ENCODE peak calls at places on chromosomes 3 and 15, in eight cellular contexts. H, F, K, D, N, I, V and P are unnamed samples.

GRCh38 chr3:37458162-37458895 is 283.9 kb upstream of the LRRFIP2 start:
- DNase-seq in F (no peak), H (peak), I (no peak), K (no peak), V (peak), D (no peak), N (no peak), P (no peak)

GRCh38 chr3:173737167-173737808 is 339.7 kb downstream of the NLGN1 start:
- DNase-seq in F (no peak), V (no peak), H (no peak), K (no peak), N (no peak), D (no peak), I (no peak), P (no peak)

GRCh38 chr15:77821188-77821958 is 188.7 kb upstream of the LINGO1 start:
- DNase-seq in I (peak), V (peak), F (peak), H (peak), D (peak), N (peak), K (peak), P (peak)

GRCh38 chr3:69786854-69787253 is 47.6 kb downstream of the MITF start:
- DNase-seq in D (no peak), K (no peak), H (no peak), F (no peak), I (no peak), V (no peak), N (no peak), P (no peak)

GRCh38 chr3:197428117-197428761 is 127.5 kb downstream of the BDH1 start:
- DNase-seq in I (no peak), H (no peak), V (no peak), F (peak), K (no peak), N (peak), D (peak), P (no peak)

GRCh38 chr3:54831091-54831490 is 96.8 kb downstream of the LRTM1 start:
- DNase-seq in D (no peak), H (no peak), I (no peak), N (no peak), F (no peak), K (no peak), V (no peak), P (no peak)

GRCh38 chr15:94792166-94792565 is 560.8 kb downstream of the MCTP2 start:
- DNase-seq in V (no peak), I (no peak), N (no peak), H (no peak), K (no peak), D (no peak), F (no peak), P (no peak)

GRCh38 chr3:99711361-99711760 is 73.0 kb downstream of the COL8A1 start:
- DNase-seq in H (no peak), I (no peak), V (no peak), K (no peak), D (no peak), N (no peak), F (no peak), P (no peak)

GRCh38 chr15:90953947-90954711 is 555 bp upstream of the RCCD1 start:
- DNase-seq in I (no peak), K (no peak), H (no peak), N (no peak), V (no peak), F (no peak), D (no peak), P (no peak)

GRCh38 chr15:98943609-98944111 is 63.9 kb downstream of the PGPEP1L start:
- DNase-seq in K (no peak), N (no peak), V (peak), D (no peak), F (no peak), H (no peak), I (no peak), P (no peak)

GRCh38 chr15:36495464-36495863 is 84.0 kb upstream of the CDIN1 start:
- DNase-seq in H (no peak), D (no peak), K (no peak), I (no peak), F (no peak), V (no peak), N (no peak), P (no peak)

GRCh38 chr3:80550154-80550553 is 782.4 kb upstream of the ROBO1 start:
- DNase-seq in K (no peak), I (no peak), V (no peak), F (no peak), D (peak), H (no peak), N (no peak), P (no peak)

GRCh38 chr3:101816215-101817149 is 32.8 kb upstream of the NFKBIZ start:
- DNase-seq in K (no peak), D (no peak), V (no peak), I (no peak), N (no peak), H (no peak), F (no peak), P (no peak)

GRCh38 chr3:114128826-114129225 is 50.0 kb downstream of the DRD3 start:
- DNase-seq in H (no peak), K (no peak), F (no peak), D (no peak), N (no peak), I (no peak), V (no peak), P (no peak)

GRCh38 chr3:128483657-128484403 is 9.2 kb downstream of the GATA2 start:
- DNase-seq in F (no peak), V (no peak), K (no peak), N (no peak), D (no peak), H (no peak), I (no peak), P (no peak)

GRCh38 chr3:46709721-46710120 is 7.9 kb downstream of the PRSS50 start:
- DNase-seq in K (no peak), D (no peak), V (peak), I (no peak), H (no peak), F (no peak), N (no peak), P (peak)

GRCh38 chr3:46708401-46709146 is 7.4 kb downstream of the TMIE start:
- DNase-seq in I (no peak), K (no peak), F (no peak), V (peak), D (no peak), H (no peak), N (no peak), P (peak)

GRCh38 chr3:46710229-46710628 is 7.4 kb downstream of the PRSS50 start:
- DNase-seq in V (no peak), H (no peak), D (no peak), I (no peak), K (no peak), N (no peak), F (no peak), P (peak)

GRCh38 chr3:46710671-46711295 is 6.9 kb downstream of the PRSS50 start:
- DNase-seq in D (no peak), I (no peak), K (no peak), H (no peak), F (no peak), N (no peak), V (peak), P (no peak)

GRCh38 chr3:46709147-46709654 is 8.0 kb downstream of the TMIE start:
- DNase-seq in D (no peak), H (no peak), N (no peak), V (no peak), K (no peak), F (no peak), I (no peak), P (no peak)
- H3K27ac ChIP-seq in D (no peak), H (no peak), N (no peak), V (no peak), K (no peak), F (no peak), I (no peak), P (no peak)

GRCh38 chr3:42148086-42148842 is 57.1 kb downstream of the TRAK1 start:
- DNase-seq in D (no peak), I (no peak), N (no peak), K (no peak), F (no peak), H (no peak), V (no peak), P (no peak)
- H3K27ac ChIP-seq in D (no peak), I (no peak), N (no peak), K (peak), F (no peak), H (no peak), V (no peak), P (no peak)

GRCh38 chr3:41221278-41221677 is 22.0 kb downstream of the CTNNB1 start:
- DNase-seq in D (no peak), I (no peak), V (no peak), N (no peak), K (no peak), H (no peak), F (no peak), P (no peak)

GRCh38 chr3:41212088-41212487 is 12.8 kb downstream of the CTNNB1 start:
- DNase-seq in I (no peak), H (no peak), D (no peak), V (no peak), N (no peak), K (no peak), F (no peak), P (no peak)

GRCh38 chr3:41213563-41213962 is 14.3 kb downstream of the CTNNB1 start:
- DNase-seq in V (no peak), K (no peak), I (no peak), D (no peak), N (no peak), F (no peak), H (no peak), P (no peak)

GRCh38 chr3:41216993-41217392 is 17.7 kb downstream of the CTNNB1 start:
- DNase-seq in N (no peak), K (no peak), F (no peak), D (no peak), V (no peak), H (no peak), I (no peak), P (no peak)

DNA sequence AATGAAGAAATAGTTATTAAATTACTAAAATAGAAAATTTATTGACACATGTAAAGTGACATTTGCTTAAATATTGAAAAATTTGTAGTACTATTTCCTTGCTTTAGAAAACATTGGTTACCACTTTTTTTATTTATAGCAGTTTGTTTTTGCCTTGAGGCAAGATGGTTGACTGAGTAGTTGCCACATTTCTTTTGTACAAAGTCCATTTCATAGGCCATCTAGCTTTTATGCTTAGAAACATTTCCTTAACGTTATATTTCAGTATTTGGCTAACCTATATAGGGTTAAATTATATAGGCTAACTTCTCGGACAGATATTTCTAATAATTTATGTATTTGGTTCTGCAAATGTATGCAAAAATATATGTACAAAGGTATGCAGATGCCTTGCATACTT is 17.1 kb downstream of the CTNNB1 start:
- DNase-seq in D (no peak), N (no peak), V (no peak), F (no peak), K (no peak), I (no peak), H (no peak), P (no peak)
- H3K27ac ChIP-seq in D (no peak), N (no peak), V (no peak), F (no peak), K (no peak), I (no peak), H (no peak), P (no peak)

GRCh38 chr15:92603743-92604470 is 51.7 kb downstream of the FAM174B start:
- DNase-seq in N (no peak), I (no peak), F (no peak), D (no peak), V (no peak), K (no peak), H (no peak), P (no peak)

GRCh38 chr15:92606126-92606835 is 49.3 kb downstream of the FAM174B start:
- DNase-seq in N (no peak), F (no peak), K (no peak), H (no peak), V (no peak), I (no peak), D (no peak), P (no peak)

GRCh38 chr15:92601940-92602593 is 53.5 kb downstream of the FAM174B start:
- DNase-seq in V (no peak), N (no peak), I (no peak), F (no peak), K (no peak), H (no peak), D (no peak), P (no peak)

GRCh38 chr15:92603278-92603677 is 52.3 kb downstream of the FAM174B start:
- DNase-seq in V (no peak), N (no peak), F (no peak), K (no peak), I (no peak), D (no peak), H (no peak), P (no peak)

DNA sequence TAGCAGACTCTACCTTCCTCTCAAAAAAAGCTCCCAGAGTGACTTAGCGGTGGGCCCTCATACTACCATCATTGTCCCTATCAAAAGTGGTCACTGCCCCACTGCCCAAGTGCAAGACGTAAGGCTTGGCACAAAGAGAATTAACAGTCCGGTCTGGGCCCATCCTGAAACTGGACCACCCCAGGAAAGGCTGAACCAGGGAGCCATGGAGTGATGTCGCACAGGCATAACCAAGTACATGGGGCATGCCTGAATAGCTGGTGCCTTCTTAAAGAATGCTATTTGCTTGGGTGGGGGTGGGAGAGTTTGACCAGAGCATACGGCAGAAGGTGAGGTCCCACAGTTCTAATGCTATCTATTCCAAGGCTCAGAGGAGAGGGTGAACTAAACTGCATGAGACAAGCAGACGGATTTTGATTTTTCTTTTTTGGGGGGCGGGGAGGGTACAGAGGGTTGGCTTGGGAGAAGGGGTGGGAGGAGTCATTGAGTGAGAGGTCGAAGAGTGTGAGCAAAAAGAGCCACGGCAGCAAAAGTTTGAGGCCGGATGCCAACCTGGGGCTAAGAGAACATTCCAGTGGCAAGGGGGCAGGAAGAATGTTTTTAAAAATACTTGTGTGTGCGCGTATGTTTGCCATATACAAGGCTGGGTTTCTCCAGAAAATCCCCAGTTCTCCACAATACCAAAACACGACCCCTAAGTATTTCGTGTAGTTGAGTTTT is 50.2 kb downstream of the FAM174B start:
- DNase-seq in H (no peak), F (no peak), D (no peak), I (no peak), N (no peak), K (no peak), V (no peak), P (no peak)
- H3K27ac ChIP-seq in H (no peak), F (no peak), D (no peak), I (no peak), N (no peak), K (no peak), V (no peak), P (no peak)